ENCODE peak calls at places on chromosome 22, in ten cellular contexts. I is upper lobe of right lung, Q is PC-9, X is heart right ventricle, G is psoas muscle, M is esophagus squamous epithelium, T is heart left ventricle, S is left lung, U is A549, H is ascending aorta. D is an unnamed sample. For H3K4me1, the result is how much of the 10 kb centered on the place peaks cover.

GRCh38 chr22:17845790-17846189 is 71.5 kb upstream of the BID start:
- DNase-seq in G (no peak), T (no peak), H (no peak), U (no peak), S (no peak), M (no peak), I (no peak), X (peak), Q (no peak), D (no peak)

GRCh38 chr22:37639070-37639760 is at the start of gene SH3BP1:
- DNase-seq in X (peak), H (no peak), S (no peak), U (no peak), G (peak), Q (no peak), M (no peak), T (peak), I (peak), D (peak)

GRCh38 chr22:36081023-36081431 is 52.4 kb upstream of the RBFOX2 start:
- DNase-seq in I (no peak), U (no peak), H (peak), G (peak), X (no peak), Q (no peak), S (no peak), T (no peak), M (no peak), D (no peak)

GRCh38 chr22:50199251-50199721 is 1.5 kb upstream of the SELENOO start:
- DNase-seq in G (no peak), S (no peak), H (no peak), U (no peak), I (no peak), Q (no peak), T (no peak), M (no peak), X (no peak), D (no peak)

GRCh38 chr22:39546889-39547586 is 14.5 kb upstream of the RPS19BP1 start:
- DNase-seq in U (no peak), G (no peak), H (no peak), I (no peak), X (no peak), Q (no peak), M (no peak), S (no peak), T (no peak), D (no peak)

GRCh38 chr22:30573594-30574094 is 821 bp downstream of the GAL3ST1 start:
- DNase-seq in U (no peak), S (no peak), I (no peak), M (no peak), G (no peak), H (no peak), T (no peak), X (no peak), Q (no peak), D (peak)

GRCh38 chr22:29194269-29194668 is 11.4 kb upstream of the EMID1 start:
- DNase-seq in I (no peak), U (no peak), Q (no peak), T (no peak), H (no peak), G (no peak), X (no peak), M (no peak), S (no peak), D (no peak)

GRCh38 chr22:34842630-34843029 is 223.3 kb upstream of the ISX start:
- DNase-seq in I (no peak), S (no peak), M (no peak), U (no peak), X (no peak), Q (no peak), G (no peak), H (no peak), T (no peak), D (no peak)

GRCh38 chr22:48605856-48606255 is 1221.8 kb downstream of the BRD1 start:
- DNase-seq in I (no peak), H (no peak), M (no peak), T (peak), G (no peak), X (no peak), U (peak), S (no peak), Q (no peak), D (no peak)

GRCh38 chr22:46150615-46151423 is 493 bp downstream of the PPARA start:
- DNase-seq in G (peak), T (peak), M (no peak), S (peak), Q (no peak), I (peak), H (no peak), U (no peak), X (no peak), D (peak)

GRCh38 chr22:44884968-44885805 is 124.6 kb downstream of the PHF21B start:
- DNase-seq in S (peak), X (no peak), I (peak), G (no peak), Q (peak), U (no peak), T (no peak), H (peak), M (no peak), D (no peak)

GRCh38 chr22:44661070-44661469 is 40.9 kb upstream of the PRR5 start:
- DNase-seq in T (no peak), I (no peak), X (no peak), H (no peak), S (no peak), G (no peak), M (no peak), U (no peak), Q (no peak), D (no peak)

GRCh38 chr22:50697667-50698506 is 25.3 kb downstream of the SHANK3 start:
- DNase-seq in Q (no peak), X (no peak), I (peak), T (peak), U (no peak), G (peak), M (no peak), S (peak), H (peak), D (no peak)

GRCh38 chr22:25403284-25403606 is 161.2 kb upstream of the GRK3 start:
- DNase-seq in X (no peak), I (no peak), M (no peak), Q (no peak), G (no peak), U (no peak), T (no peak), H (no peak), S (no peak), D (no peak)

GRCh38 chr22:36726007-36726380 is 22.4 kb upstream of the CACNG2 start:
- DNase-seq in H (peak), T (no peak), S (no peak), I (peak), G (no peak), X (no peak), U (no peak), Q (no peak), M (no peak), D (no peak)

GRCh38 chr22:23127055-23127756 is 14.6 kb downstream of the RSPH14 start:
- DNase-seq in X (no peak), I (no peak), G (no peak), H (no peak), T (no peak), U (no peak), Q (no peak), S (no peak), M (no peak), D (no peak)

GRCh38 chr22:22403306-22403705 is 105.2 kb downstream of the ZNF280B start:
- DNase-seq in U (no peak), T (no peak), Q (no peak), I (no peak), X (no peak), S (no peak), M (no peak), G (no peak), H (no peak), D (no peak)

GRCh38 chr22:46518038-46518437 is 19.4 kb downstream of the CELSR1 start:
- DNase-seq in U (no peak), X (no peak), G (no peak), T (peak), S (no peak), Q (no peak), I (no peak), M (no peak), H (no peak), D (no peak)

GRCh38 chr22:32271389-32271788 is 16.2 kb upstream of the SLC5A4 start:
- DNase-seq in I (no peak), Q (no peak), M (no peak), X (no peak), U (no peak), T (no peak), H (no peak), G (no peak), S (no peak), D (no peak)
- TF ChIP-seq CTCF in I (no peak), Q (no peak), M (no peak), X (no peak), U (no peak), T (no peak), H (no peak), G (no peak), S (no peak), D (no peak)

GRCh38 chr22:31646186-31647019 is 15.6 kb downstream of the PISD start:
- DNase-seq in M (no peak), I (no peak), H (no peak), U (peak), X (no peak), T (no peak), Q (peak), G (no peak), S (no peak), D (peak)
- H3K4me1 ChIP-seq in M (under half), I (under half), H (under half), U (under half), X (under half), T (under half), Q (under half), G (under half), S (under half), D (under half)

GRCh38 chr22:27775698-27776409 is 25.7 kb downstream of the MN1 start:
- DNase-seq in Q (no peak), G (peak), M (no peak), H (no peak), S (no peak), I (no peak), X (no peak), U (no peak), T (no peak), D (no peak)

GRCh38 chr22:27778299-27779090 is 23.1 kb downstream of the MN1 start:
- DNase-seq in Q (no peak), I (no peak), U (no peak), T (no peak), X (no peak), H (no peak), M (no peak), S (no peak), G (peak), D (no peak)

GRCh38 chr22:27775087-27775697 is 26.4 kb downstream of the MN1 start:
- DNase-seq in S (no peak), X (no peak), M (no peak), I (no peak), G (peak), Q (no peak), U (no peak), H (peak), T (no peak), D (no peak)

GRCh38 chr22:27777128-27777527 is 24.4 kb downstream of the MN1 start:
- DNase-seq in X (no peak), H (no peak), U (no peak), S (no peak), T (no peak), M (no peak), Q (no peak), I (no peak), G (no peak), D (no peak)

GRCh38 chr22:27776410-27776958 is 25.1 kb downstream of the MN1 start:
- DNase-seq in U (no peak), X (no peak), S (no peak), T (no peak), I (no peak), G (peak), Q (no peak), H (no peak), M (no peak), D (no peak)
- TF ChIP-seq CTCF in U (no peak), X (no peak), S (no peak), T (no peak), I (no peak), G (no peak), Q (no peak), H (no peak), M (no peak), D (no peak)

DNA sequence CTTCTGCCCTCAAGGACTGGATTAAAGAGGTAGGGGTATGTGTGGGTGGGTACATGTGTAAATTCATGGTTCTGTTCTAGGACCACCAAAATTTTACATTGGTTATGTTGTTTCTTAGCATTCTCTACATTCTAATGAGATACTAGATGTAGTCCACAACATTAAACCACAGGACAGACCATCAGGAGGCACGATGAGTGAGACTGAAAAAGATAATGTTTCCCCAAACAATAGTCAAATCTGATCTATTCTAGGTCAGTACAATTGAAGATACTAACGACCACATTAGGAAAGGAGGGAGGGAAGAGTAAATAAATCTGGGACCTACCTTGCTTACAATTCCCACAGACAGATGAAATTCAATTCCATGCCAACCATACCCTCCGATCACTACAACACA is 42.2 kb downstream of the MRTFA start:
- DNase-seq in U (no peak), I (no peak), M (no peak), G (no peak), H (no peak), Q (no peak), X (no peak), S (no peak), T (no peak), D (no peak)
- H3K4me1 ChIP-seq in U (half or more), I (under half), M (under half), G (under half), H (under half), Q (half or more), X (half or more), S (under half), T (under half), D (under half)

GRCh38 chr22:19943665-19944026 is 2.0 kb upstream of the TXNRD2 start:
- DNase-seq in I (peak), X (no peak), T (no peak), H (no peak), M (no peak), S (no peak), G (no peak), Q (no peak), U (peak), D (no peak)

GRCh38 chr22:19951351-19951750 is 9.7 kb upstream of the TXNRD2 start:
- DNase-seq in U (no peak), X (no peak), M (no peak), Q (no peak), H (no peak), S (no peak), I (no peak), T (no peak), G (no peak), D (no peak)

GRCh38 chr22:19942071-19942885 is 660 bp upstream of the TXNRD2 start:
- DNase-seq in M (no peak), S (no peak), U (peak), G (no peak), X (peak), T (no peak), Q (no peak), I (peak), H (peak), D (peak)

GRCh38 chr22:19942886-19943664 is 1.5 kb upstream of the TXNRD2 start:
- DNase-seq in Q (peak), S (no peak), X (peak), I (peak), G (no peak), U (peak), T (no peak), H (peak), M (no peak), D (no peak)

GRCh38 chr22:19948057-19948760 is 6.6 kb upstream of the TXNRD2 start:
- DNase-seq in T (no peak), I (peak), S (no peak), M (no peak), X (no peak), Q (no peak), U (no peak), G (no peak), H (no peak), D (no peak)
- TF ChIP-seq CTCF in T (peak), I (no peak), S (no peak), M (no peak), X (no peak), Q (peak), U (no peak), G (no peak), H (no peak), D (no peak)